ENCODE peak calls at places on chromosomes 16 and 17, in six cellular contexts. One of them, this sample, is unnamed.

GRCh38 chr16:31874354-31875111 is 926 bp downstream of the ZNF267 start:
- DNase-seq in CD4-positive, alpha-beta T cell: no peak
- DNase-seq in A549: peak; percentile 43
- DNase-seq in mesendoderm: no peak
- DNase-seq in tibial nerve: no peak
- DNase-seq in heart left ventricle: no peak
- DNase-seq in this sample: no peak

GRCh38 chr17:76921340-76922036 is 53.3 kb downstream of the MGAT5B start:
- DNase-seq in CD4-positive, alpha-beta T cell: no peak
- DNase-seq in A549: no peak
- DNase-seq in mesendoderm: no peak
- DNase-seq in tibial nerve: no peak
- DNase-seq in heart left ventricle: no peak
- DNase-seq in this sample: no peak

GRCh38 chr16:31412750-31413149 is 15.4 kb downstream of the COX6A2 start:
- DNase-seq in CD4-positive, alpha-beta T cell: no peak
- DNase-seq in A549: no peak
- DNase-seq in mesendoderm: no peak
- DNase-seq in tibial nerve: no peak
- DNase-seq in heart left ventricle: no peak
- DNase-seq in this sample: no peak

GRCh38 chr17:77637807-77638182 is 320.7 kb upstream of the TNRC6C start:
- DNase-seq in CD4-positive, alpha-beta T cell: no peak
- DNase-seq in A549: no peak
- DNase-seq in mesendoderm: peak; percentile 29
- DNase-seq in tibial nerve: no peak
- DNase-seq in heart left ventricle: no peak
- DNase-seq in this sample: no peak

GRCh38 chr16:14629919-14630619 is at the start of gene PARN:
- DNase-seq in CD4-positive, alpha-beta T cell: peak; percentile 95
- DNase-seq in A549: peak; percentile 97
- DNase-seq in mesendoderm: peak; percentile 98
- DNase-seq in tibial nerve: peak; percentile 95
- DNase-seq in heart left ventricle: peak; percentile 97
- DNase-seq in this sample: peak; percentile 87

GRCh38 chr17:66405836-66406679 is 103.6 kb downstream of the PRKCA start:
- DNase-seq in CD4-positive, alpha-beta T cell: no peak
- DNase-seq in A549: no peak
- DNase-seq in mesendoderm: no peak
- DNase-seq in tibial nerve: no peak
- DNase-seq in heart left ventricle: no peak
- DNase-seq in this sample: no peak

GRCh38 chr16:12988071-12988470 is 86.7 kb downstream of the SHISA9 start:
- DNase-seq in CD4-positive, alpha-beta T cell: no peak
- DNase-seq in A549: no peak
- DNase-seq in mesendoderm: no peak
- DNase-seq in tibial nerve: no peak
- DNase-seq in heart left ventricle: no peak
- DNase-seq in this sample: no peak

GRCh38 chr16:7746971-7747370 is 414.3 kb downstream of the RBFOX1 start:
- DNase-seq in CD4-positive, alpha-beta T cell: no peak
- DNase-seq in A549: no peak
- DNase-seq in mesendoderm: no peak
- DNase-seq in tibial nerve: no peak
- DNase-seq in heart left ventricle: no peak
- DNase-seq in this sample: no peak

GRCh38 chr17:79854080-79854861 is 15.0 kb upstream of the CBX4 start:
- DNase-seq in CD4-positive, alpha-beta T cell: no peak
- DNase-seq in A549: no peak
- DNase-seq in mesendoderm: no peak
- DNase-seq in tibial nerve: no peak
- DNase-seq in heart left ventricle: no peak
- DNase-seq in this sample: no peak

GRCh38 chr17:39628655-39629493 is 2.1 kb downstream of the PPP1R1B start:
- DNase-seq in CD4-positive, alpha-beta T cell: no peak
- DNase-seq in A549: no peak
- DNase-seq in mesendoderm: no peak
- DNase-seq in tibial nerve: no peak
- DNase-seq in heart left ventricle: no peak
- DNase-seq in this sample: no peak

GRCh38 chr17:31740611-31741082 is 118.4 kb downstream of the COPRS start:
- DNase-seq in CD4-positive, alpha-beta T cell: no peak
- DNase-seq in A549: no peak
- DNase-seq in mesendoderm: peak; percentile 11
- DNase-seq in tibial nerve: no peak
- DNase-seq in heart left ventricle: no peak
- DNase-seq in this sample: peak; percentile 76

GRCh38 chr17:28338056-28338768 is 2.7 kb downstream of the TNFAIP1 start:
- DNase-seq in CD4-positive, alpha-beta T cell: no peak
- DNase-seq in A549: no peak
- DNase-seq in mesendoderm: peak; percentile 57
- DNase-seq in tibial nerve: no peak
- DNase-seq in heart left ventricle: peak; percentile 75
- DNase-seq in this sample: no peak

GRCh38 chr16:87062569-87063442 is 254.4 kb downstream of the C16orf95 start:
- DNase-seq in CD4-positive, alpha-beta T cell: no peak
- DNase-seq in A549: peak; percentile 91
- DNase-seq in mesendoderm: peak; percentile 78
- DNase-seq in tibial nerve: peak; percentile 87
- DNase-seq in heart left ventricle: peak; percentile 74
- DNase-seq in this sample: no peak

GRCh38 chr16:27890866-27891265 is 172.6 kb downstream of the GSG1L start:
- DNase-seq in CD4-positive, alpha-beta T cell: no peak
- DNase-seq in A549: no peak
- DNase-seq in mesendoderm: no peak
- DNase-seq in tibial nerve: no peak
- DNase-seq in heart left ventricle: no peak
- DNase-seq in this sample: no peak

GRCh38 chr16:9820481-9821246 is 361.6 kb downstream of the GRIN2A start:
- DNase-seq in CD4-positive, alpha-beta T cell: no peak
- DNase-seq in A549: no peak
- DNase-seq in mesendoderm: peak; percentile 88
- DNase-seq in tibial nerve: no peak
- DNase-seq in heart left ventricle: no peak
- DNase-seq in this sample: no peak

GRCh38 chr16:85206472-85207356 is 94.4 kb upstream of the CIBAR2 start:
- DNase-seq in CD4-positive, alpha-beta T cell: no peak
- DNase-seq in A549: no peak
- DNase-seq in mesendoderm: no peak
- DNase-seq in tibial nerve: no peak
- DNase-seq in heart left ventricle: peak; percentile 75
- DNase-seq in this sample: no peak

GRCh38 chr17:78013683-78014467 is 55.4 kb downstream of the TNRC6C start:
- DNase-seq in CD4-positive, alpha-beta T cell: peak; percentile 42
- DNase-seq in A549: peak; percentile 56
- DNase-seq in mesendoderm: peak; percentile 77
- DNase-seq in tibial nerve: peak; percentile 90
- DNase-seq in heart left ventricle: peak; percentile 35
- DNase-seq in this sample: peak; percentile 51

GRCh38 chr17:8681175-8681949 is 50.8 kb upstream of the MYH10 start:
- DNase-seq in CD4-positive, alpha-beta T cell: no peak
- DNase-seq in A549: no peak
- DNase-seq in mesendoderm: no peak
- DNase-seq in tibial nerve: peak; percentile 19
- DNase-seq in heart left ventricle: peak; percentile 31
- DNase-seq in this sample: no peak

GRCh38 chr16:4415538-4416199 is 727 bp downstream of the CORO7 start:
- DNase-seq in CD4-positive, alpha-beta T cell: peak; percentile 54
- DNase-seq in A549: peak; percentile 54
- DNase-seq in mesendoderm: peak; percentile 40
- DNase-seq in tibial nerve: peak; percentile 33
- DNase-seq in heart left ventricle: peak; percentile 51
- DNase-seq in this sample: no peak

GRCh38 chr16:24668481-24669001 is 60.9 kb upstream of the TNRC6A start:
- DNase-seq in CD4-positive, alpha-beta T cell: no peak
- DNase-seq in A549: no peak
- DNase-seq in mesendoderm: no peak
- DNase-seq in tibial nerve: peak; percentile 18
- DNase-seq in heart left ventricle: no peak
- DNase-seq in this sample: no peak

GRCh38 chr16:1610071-1610840 is 1.6 kb downstream of the IFT140 start:
- DNase-seq in CD4-positive, alpha-beta T cell: peak; percentile 90
- DNase-seq in A549: peak; percentile 81
- DNase-seq in mesendoderm: peak; percentile 96
- DNase-seq in tibial nerve: peak; percentile 84
- DNase-seq in heart left ventricle: peak; percentile 90
- DNase-seq in this sample: peak; percentile 39

GRCh38 chr16:4123617-4124300 is 7.5 kb upstream of the ADCY9 start:
- DNase-seq in CD4-positive, alpha-beta T cell: no peak
- DNase-seq in A549: no peak
- DNase-seq in mesendoderm: no peak
- DNase-seq in tibial nerve: no peak
- DNase-seq in heart left ventricle: no peak
- DNase-seq in this sample: peak; percentile 39

GRCh38 chr17:75763613-75764416 is 1.2 kb downstream of the GALK1 start:
- DNase-seq in CD4-positive, alpha-beta T cell: no peak
- DNase-seq in A549: no peak
- DNase-seq in mesendoderm: no peak
- DNase-seq in tibial nerve: no peak
- DNase-seq in heart left ventricle: no peak
- DNase-seq in this sample: no peak

GRCh38 chr17:75763269-75763607 is 1.8 kb downstream of the GALK1 start:
- DNase-seq in CD4-positive, alpha-beta T cell: no peak
- DNase-seq in A549: no peak
- DNase-seq in mesendoderm: no peak
- DNase-seq in tibial nerve: no peak
- DNase-seq in heart left ventricle: no peak
- DNase-seq in this sample: no peak

GRCh38 chr17:75764417-75764710 is 628 bp downstream of the GALK1 start:
- DNase-seq in CD4-positive, alpha-beta T cell: no peak
- DNase-seq in A549: no peak
- DNase-seq in mesendoderm: no peak
- DNase-seq in tibial nerve: no peak
- DNase-seq in heart left ventricle: no peak
- DNase-seq in this sample: no peak

GRCh38 chr17:75765981-75766380 is 989 bp upstream of the GALK1 start:
- DNase-seq in CD4-positive, alpha-beta T cell: no peak
- DNase-seq in A549: no peak
- DNase-seq in mesendoderm: no peak
- DNase-seq in tibial nerve: no peak
- DNase-seq in heart left ventricle: no peak
- DNase-seq in this sample: no peak

GRCh38 chr17:75764711-75765421 is at the start of gene GALK1:
- DNase-seq in CD4-positive, alpha-beta T cell: peak; percentile 58
- DNase-seq in A549: peak; percentile 81
- DNase-seq in mesendoderm: peak; percentile 71
- DNase-seq in tibial nerve: peak; percentile 61
- DNase-seq in heart left ventricle: peak; percentile 79
- DNase-seq in this sample: no peak
- H3K27ac ChIP-seq in CD4-positive, alpha-beta T cell: no peak within 1 kb of the TSS
- H3K27ac ChIP-seq in A549: peak within 1 kb of the TSS; percentile 92
- H3K27ac ChIP-seq in mesendoderm: no peak within 1 kb of the TSS
- H3K27ac ChIP-seq in tibial nerve: peak within 1 kb of the TSS; percentile 86
- H3K27ac ChIP-seq in heart left ventricle: peak within 1 kb of the TSS; percentile 92
- H3K27ac ChIP-seq in this sample: peak within 1 kb of the TSS; percentile 31

GRCh38 chr17:1713878-1714487 is 3.8 kb upstream of the TLCD2 start:
- DNase-seq in CD4-positive, alpha-beta T cell: no peak
- DNase-seq in A549: peak; percentile 77
- DNase-seq in mesendoderm: peak; percentile 93
- DNase-seq in tibial nerve: no peak
- DNase-seq in heart left ventricle: no peak
- DNase-seq in this sample: no peak

GRCh38 chr17:1714488-1714979 is 4.4 kb upstream of the TLCD2 start:
- DNase-seq in CD4-positive, alpha-beta T cell: no peak
- DNase-seq in A549: peak; percentile 95
- DNase-seq in mesendoderm: peak; percentile 98
- DNase-seq in tibial nerve: peak; percentile 99
- DNase-seq in heart left ventricle: peak; percentile 100
- DNase-seq in this sample: peak; percentile 96

GRCh38 chr17:1711804-1712203 is 1.6 kb upstream of the TLCD2 start:
- DNase-seq in CD4-positive, alpha-beta T cell: no peak
- DNase-seq in A549: no peak
- DNase-seq in mesendoderm: no peak
- DNase-seq in tibial nerve: no peak
- DNase-seq in heart left ventricle: no peak
- DNase-seq in this sample: no peak

GRCh38 chr17:1712271-1712670 is 2.1 kb upstream of the TLCD2 start:
- DNase-seq in CD4-positive, alpha-beta T cell: no peak
- DNase-seq in A549: no peak
- DNase-seq in mesendoderm: no peak
- DNase-seq in tibial nerve: no peak
- DNase-seq in heart left ventricle: no peak
- DNase-seq in this sample: no peak

GRCh38 chr17:1713160-1713877 is 3.1 kb upstream of the TLCD2 start:
- DNase-seq in CD4-positive, alpha-beta T cell: no peak
- DNase-seq in A549: no peak
- DNase-seq in mesendoderm: no peak
- DNase-seq in tibial nerve: no peak
- DNase-seq in heart left ventricle: no peak
- DNase-seq in this sample: no peak
- H3K27ac ChIP-seq in CD4-positive, alpha-beta T cell: no peak overlapping the region
- H3K27ac ChIP-seq in A549: peak overlapping the region; percentile 95
- H3K27ac ChIP-seq in mesendoderm: no peak overlapping the region
- H3K27ac ChIP-seq in tibial nerve: peak overlapping the region; percentile 34
- H3K27ac ChIP-seq in heart left ventricle: peak overlapping the region; percentile 99
- H3K27ac ChIP-seq in this sample: peak overlapping the region; percentile 90

GRCh38 chr17:10598620-10599019 is 49.2 kb upstream of the MYH2 start:
- DNase-seq in CD4-positive, alpha-beta T cell: no peak
- DNase-seq in A549: no peak
- DNase-seq in mesendoderm: no peak
- DNase-seq in tibial nerve: no peak
- DNase-seq in heart left ventricle: no peak
- DNase-seq in this sample: no peak
- H3K27ac ChIP-seq in CD4-positive, alpha-beta T cell: no peak overlapping the region
- H3K27ac ChIP-seq in A549: no peak overlapping the region
- H3K27ac ChIP-seq in mesendoderm: no peak overlapping the region
- H3K27ac ChIP-seq in tibial nerve: no peak overlapping the region
- H3K27ac ChIP-seq in heart left ventricle: no peak overlapping the region
- H3K27ac ChIP-seq in this sample: no peak overlapping the region

DNA sequence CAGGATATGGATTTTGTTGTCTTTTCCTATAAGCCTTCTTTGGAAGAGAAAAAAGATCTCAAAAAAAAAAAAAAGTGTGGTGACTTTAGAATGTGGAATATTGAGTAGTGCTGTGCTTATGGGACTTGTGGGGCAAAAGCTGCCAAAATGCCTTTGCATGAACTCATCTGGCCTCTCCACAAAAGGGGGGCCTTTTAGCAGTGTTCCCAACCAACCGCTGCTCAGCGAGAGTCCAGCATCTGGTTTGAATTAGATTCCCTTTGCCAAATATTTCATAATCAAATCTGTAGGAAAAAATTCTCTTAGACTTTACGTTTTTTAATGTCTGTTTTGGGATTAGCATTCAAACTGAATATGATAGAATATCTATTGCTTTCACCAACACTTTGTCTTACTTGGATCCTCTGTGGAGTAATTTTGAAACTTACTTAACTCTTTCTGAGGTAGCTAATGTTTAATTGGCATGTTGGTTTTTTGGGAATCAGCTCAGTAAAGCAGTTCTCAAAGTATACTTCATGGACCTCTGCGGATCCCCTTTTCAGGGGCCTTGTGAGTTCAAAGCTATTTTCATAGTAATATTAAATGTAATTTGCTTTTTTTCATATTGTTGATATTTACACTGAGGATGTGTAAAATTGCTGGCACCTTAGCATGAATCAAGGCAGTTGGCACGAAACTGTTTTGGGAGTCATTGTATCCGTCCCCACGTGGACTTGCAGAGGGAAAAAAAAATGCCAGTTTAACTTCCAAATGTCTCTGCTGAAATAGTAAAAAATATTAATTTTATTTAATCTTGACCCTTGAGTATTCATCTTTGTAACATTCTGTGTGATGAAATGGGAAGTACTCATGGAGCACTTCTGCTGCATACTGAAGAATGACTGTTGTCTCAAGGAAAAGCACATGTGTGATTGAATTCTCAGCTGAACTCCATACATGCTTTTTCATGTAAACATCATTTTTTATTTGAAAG is 34.7 kb upstream of the VPS4A start:
- DNase-seq in CD4-positive, alpha-beta T cell: no peak
- DNase-seq in A549: no peak
- DNase-seq in mesendoderm: no peak
- DNase-seq in tibial nerve: peak; percentile 66
- DNase-seq in heart left ventricle: peak; percentile 45
- DNase-seq in this sample: peak; percentile 95
- H3K27ac ChIP-seq in CD4-positive, alpha-beta T cell: no peak overlapping the region
- H3K27ac ChIP-seq in A549: no peak overlapping the region
- H3K27ac ChIP-seq in mesendoderm: no peak overlapping the region
- H3K27ac ChIP-seq in tibial nerve: no peak overlapping the region
- H3K27ac ChIP-seq in heart left ventricle: no peak overlapping the region
- H3K27ac ChIP-seq in this sample: peak overlapping the region; percentile 72